ENCODE peak calls at places on chromosome 2, in five cellular contexts. H is HTR-8/SVneo, X is omental fat pad, D is upper lobe of right lung, I is progenitor cell of endocrine pancreas. M is an unnamed sample.

GRCh38 chr2:52260904-52261303 is 1229.0 kb upstream of the NRXN1 start:
- DNase-seq in H (no peak), X (no peak), D (no peak), I (no peak), M (no peak)

GRCh38 chr2:109712126-109712455 is 82.0 kb upstream of the RGPD5 start:
- DNase-seq in H (no peak), X (no peak), D (peak; percentile 22), I (no peak), M (no peak)

GRCh38 chr2:158317642-158318041 is 138.9 kb downstream of the CCDC148 start:
- DNase-seq in H (no peak), X (no peak), D (no peak), I (no peak), M (no peak)

GRCh38 chr2:217666338-217666737 is 336.5 kb downstream of the TNS1 start:
- DNase-seq in H (no peak), X (no peak), D (no peak), I (no peak), M (no peak)

GRCh38 chr2:160324161-160324768 is 124.2 kb upstream of the ITGB6 start:
- DNase-seq in H (peak; percentile 24), X (peak; percentile 55), D (peak; percentile 68), I (no peak), M (no peak)

GRCh38 chr2:239127513-239127912 is 273.3 kb downstream of the HDAC4 start:
- DNase-seq in H (no peak), X (no peak), D (no peak), I (no peak), M (no peak)

GRCh38 chr2:206457188-206457634 is 13.9 kb downstream of the ADAM23 start:
- DNase-seq in H (no peak), X (no peak), D (no peak), I (no peak), M (no peak)

GRCh38 chr2:168147858-168148794 is 99.3 kb downstream of the STK39 start:
- DNase-seq in H (no peak), X (no peak), D (no peak), I (no peak), M (no peak)

GRCh38 chr2:104834431-104834830 is 19.5 kb upstream of the POU3F3 start:
- DNase-seq in H (no peak), X (no peak), D (no peak), I (no peak), M (no peak)

GRCh38 chr2:168090366-168091019 is 156.9 kb downstream of the STK39 start:
- DNase-seq in H (no peak), X (no peak), D (no peak), I (no peak), M (no peak)

GRCh38 chr2:98757904-98758421 is 27.0 kb upstream of the MGAT4A start:
- DNase-seq in H (peak; percentile 48), X (no peak), D (peak; percentile 79), I (no peak), M (peak; percentile 80)

GRCh38 chr2:143264851-143265250 is 135.6 kb downstream of the ARHGAP15 start:
- DNase-seq in H (no peak), X (no peak), D (no peak), I (no peak), M (peak; percentile 26)

GRCh38 chr2:158729873-158730620 is 65.1 kb upstream of the DAPL1 start:
- DNase-seq in H (no peak), X (no peak), D (no peak), I (no peak), M (no peak)

GRCh38 chr2:198930170-198930569 is 527.6 kb downstream of the SATB2 start:
- DNase-seq in H (no peak), X (no peak), D (no peak), I (no peak), M (no peak)

GRCh38 chr2:147173186-147173575 is 671.6 kb upstream of the ACVR2A start:
- DNase-seq in H (no peak), X (no peak), D (no peak), I (no peak), M (no peak)

M was measured in lower leg skin.